ENCODE peak calls at places on chromosome 14, in nine cellular contexts. One of them, this sample, is unnamed.

GRCh38 chr14:75501080-75501479 is 21.2 kb upstream of the BATF start:
- DNase-seq in breast epithelium: no peak
- DNase-seq in thyroid gland: no peak
- DNase-seq in endothelial cell of umbilical vein: no peak
- DNase-seq in tibial nerve: no peak
- DNase-seq in IMR-90: no peak
- DNase-seq in A549: no peak
- DNase-seq in adrenal gland: no peak
- DNase-seq in uterus: no peak
- DNase-seq in this sample: no peak

GRCh38 chr14:104665663-104666522 is 23.5 kb upstream of the INF2 start:
- DNase-seq in IMR-90: no peak
- DNase-seq in adrenal gland: no peak
- DNase-seq in breast epithelium: no peak
- DNase-seq in endothelial cell of umbilical vein: peak; percentile 53
- DNase-seq in thyroid gland: no peak
- DNase-seq in A549: peak; percentile 86
- DNase-seq in uterus: no peak
- DNase-seq in tibial nerve: no peak
- DNase-seq in this sample: peak; percentile 68

GRCh38 chr14:51566831-51567582 is 84.7 kb upstream of the FRMD6 start:
- DNase-seq in tibial nerve: no peak
- DNase-seq in thyroid gland: no peak
- DNase-seq in adrenal gland: no peak
- DNase-seq in breast epithelium: no peak
- DNase-seq in uterus: no peak
- DNase-seq in endothelial cell of umbilical vein: no peak
- DNase-seq in A549: no peak
- DNase-seq in IMR-90: no peak
- DNase-seq in this sample: no peak

GRCh38 chr14:28709571-28710305 is 56.8 kb upstream of the FOXG1 start:
- DNase-seq in IMR-90: no peak
- DNase-seq in breast epithelium: no peak
- DNase-seq in thyroid gland: no peak
- DNase-seq in tibial nerve: no peak
- DNase-seq in endothelial cell of umbilical vein: no peak
- DNase-seq in A549: no peak
- DNase-seq in adrenal gland: no peak
- DNase-seq in uterus: no peak
- DNase-seq in this sample: no peak

GRCh38 chr14:70803321-70804110 is 5.8 kb downstream of the MAP3K9 start:
- DNase-seq in breast epithelium: no peak
- DNase-seq in endothelial cell of umbilical vein: no peak
- DNase-seq in tibial nerve: no peak
- DNase-seq in uterus: no peak
- DNase-seq in thyroid gland: no peak
- DNase-seq in A549: no peak
- DNase-seq in IMR-90: no peak
- DNase-seq in adrenal gland: no peak
- DNase-seq in this sample: no peak

GRCh38 chr14:93926873-93927571 is at the start of gene FAM181A:
- DNase-seq in thyroid gland: peak; percentile 74
- DNase-seq in A549: no peak
- DNase-seq in adrenal gland: no peak
- DNase-seq in tibial nerve: no peak
- DNase-seq in endothelial cell of umbilical vein: no peak
- DNase-seq in IMR-90: no peak
- DNase-seq in uterus: no peak
- DNase-seq in breast epithelium: no peak
- DNase-seq in this sample: no peak

GRCh38 chr14:62081012-62081612 is 318.9 kb downstream of the SNAPC1 start:
- DNase-seq in uterus: no peak
- DNase-seq in endothelial cell of umbilical vein: no peak
- DNase-seq in thyroid gland: no peak
- DNase-seq in IMR-90: no peak
- DNase-seq in adrenal gland: no peak
- DNase-seq in breast epithelium: no peak
- DNase-seq in A549: no peak
- DNase-seq in tibial nerve: no peak
- DNase-seq in this sample: no peak

GRCh38 chr14:98173291-98173690 is 1098.7 kb downstream of the BCL11B start:
- DNase-seq in thyroid gland: peak; percentile 18
- DNase-seq in breast epithelium: no peak
- DNase-seq in IMR-90: no peak
- DNase-seq in uterus: no peak
- DNase-seq in A549: no peak
- DNase-seq in endothelial cell of umbilical vein: no peak
- DNase-seq in adrenal gland: no peak
- DNase-seq in tibial nerve: no peak
- DNase-seq in this sample: no peak

GRCh38 chr14:98826618-98827017 is 445.4 kb downstream of the BCL11B start:
- DNase-seq in tibial nerve: no peak
- DNase-seq in A549: no peak
- DNase-seq in endothelial cell of umbilical vein: no peak
- DNase-seq in thyroid gland: peak; percentile 73
- DNase-seq in adrenal gland: no peak
- DNase-seq in uterus: no peak
- DNase-seq in IMR-90: no peak
- DNase-seq in breast epithelium: no peak
- DNase-seq in this sample: no peak

GRCh38 chr14:73232984-73233383 is 4.3 kb upstream of the PAPLN start:
- DNase-seq in uterus: peak; percentile 42
- DNase-seq in A549: no peak
- DNase-seq in breast epithelium: no peak
- DNase-seq in tibial nerve: peak; percentile 8
- DNase-seq in IMR-90: peak; percentile 68
- DNase-seq in endothelial cell of umbilical vein: no peak
- DNase-seq in adrenal gland: no peak
- DNase-seq in thyroid gland: no peak
- DNase-seq in this sample: no peak

GRCh38 chr14:60090864-60091519 is 731 bp upstream of the PCNX4 start:
- DNase-seq in endothelial cell of umbilical vein: peak; percentile 67
- DNase-seq in IMR-90: peak; percentile 64
- DNase-seq in adrenal gland: peak; percentile 65
- DNase-seq in tibial nerve: peak; percentile 21
- DNase-seq in uterus: peak; percentile 66
- DNase-seq in A549: peak; percentile 51
- DNase-seq in breast epithelium: no peak
- DNase-seq in thyroid gland: peak; percentile 67
- DNase-seq in this sample: peak; percentile 56

GRCh38 chr14:50601405-50601804 is 41.5 kb downstream of the ATL1 start:
- DNase-seq in breast epithelium: no peak
- DNase-seq in uterus: no peak
- DNase-seq in thyroid gland: no peak
- DNase-seq in endothelial cell of umbilical vein: no peak
- DNase-seq in A549: no peak
- DNase-seq in IMR-90: no peak
- DNase-seq in tibial nerve: no peak
- DNase-seq in adrenal gland: no peak
- DNase-seq in this sample: no peak

GRCh38 chr14:94367896-94368590 is 20.4 kb downstream of the SERPINA1 start:
- DNase-seq in thyroid gland: no peak
- DNase-seq in breast epithelium: no peak
- DNase-seq in endothelial cell of umbilical vein: no peak
- DNase-seq in tibial nerve: no peak
- DNase-seq in adrenal gland: no peak
- DNase-seq in uterus: no peak
- DNase-seq in A549: no peak
- DNase-seq in IMR-90: no peak
- DNase-seq in this sample: no peak

GRCh38 chr14:50109342-50109741 is 7.0 kb downstream of the VCPKMT start:
- DNase-seq in endothelial cell of umbilical vein: peak; percentile 11
- DNase-seq in A549: no peak
- DNase-seq in thyroid gland: no peak
- DNase-seq in breast epithelium: no peak
- DNase-seq in adrenal gland: no peak
- DNase-seq in uterus: no peak
- DNase-seq in IMR-90: peak; percentile 35
- DNase-seq in tibial nerve: no peak
- DNase-seq in this sample: no peak

DNA sequence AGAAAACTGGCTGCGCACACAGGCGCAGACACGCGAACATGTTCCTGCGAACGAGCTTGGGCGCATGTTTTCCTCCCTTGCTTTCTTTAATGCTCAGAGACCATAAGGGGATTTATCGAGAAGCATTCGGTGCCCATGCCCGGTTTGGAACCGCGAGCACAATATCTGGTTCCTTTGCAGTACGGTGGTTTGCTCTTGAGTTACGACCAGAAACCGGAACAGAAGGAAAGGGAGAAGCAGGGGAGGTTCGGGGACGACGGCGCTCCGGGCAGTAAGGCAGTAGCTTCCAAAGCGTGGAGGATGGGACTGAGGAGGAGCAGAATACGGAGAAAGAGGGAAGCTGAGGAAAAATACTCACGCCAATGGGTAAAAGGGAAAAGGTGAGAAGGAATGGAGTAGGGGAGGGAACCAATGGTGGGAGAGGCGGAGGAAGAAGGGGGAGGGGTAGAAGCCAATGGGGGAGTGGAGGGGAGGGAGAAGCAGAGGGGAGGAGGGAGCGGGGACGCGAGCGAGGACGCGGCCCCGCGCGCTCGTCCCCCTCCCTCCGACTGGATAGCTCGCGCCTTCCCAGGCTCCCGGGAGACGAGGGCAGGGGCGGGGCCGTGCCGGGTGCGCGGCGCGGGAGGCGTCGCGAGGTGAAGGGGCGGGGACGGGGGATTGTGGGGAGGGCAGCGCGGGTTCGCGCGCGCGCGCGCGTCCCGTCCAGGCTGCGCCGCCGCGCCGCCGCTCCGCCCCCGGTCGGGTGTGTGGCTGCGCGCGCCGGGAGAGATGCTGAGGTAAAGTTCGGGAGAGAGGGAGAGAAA is 625 bp upstream of the ARHGAP5 start:
- DNase-seq in tibial nerve: peak; percentile 92
- DNase-seq in endothelial cell of umbilical vein: peak; percentile 94
- DNase-seq in uterus: peak; percentile 95
- DNase-seq in thyroid gland: peak; percentile 98
- DNase-seq in adrenal gland: peak; percentile 97
- DNase-seq in IMR-90: peak; percentile 95
- DNase-seq in A549: peak; percentile 74
- DNase-seq in breast epithelium: peak; percentile 94
- DNase-seq in this sample: peak; percentile 99
- TF ChIP-seq POLR2A in tibial nerve: peak; percentile 69
- TF ChIP-seq POLR2A in endothelial cell of umbilical vein: peak; percentile 28
- TF ChIP-seq POLR2A in uterus: peak; percentile 60
- TF ChIP-seq POLR2A in thyroid gland: peak; percentile 77
- TF ChIP-seq POLR2A in adrenal gland: peak; percentile 89
- TF ChIP-seq POLR2A in IMR-90: peak; percentile 35
- TF ChIP-seq POLR2A in A549: peak; percentile 83
- TF ChIP-seq POLR2A in breast epithelium: peak; percentile 75
- TF ChIP-seq POLR2A in this sample: peak; percentile 53

GRCh38 chr14:100067971-100068959 is 3.0 kb downstream of the EVL start:
- DNase-seq in thyroid gland: peak; percentile 16
- DNase-seq in tibial nerve: no peak
- DNase-seq in IMR-90: peak; percentile 50
- DNase-seq in A549: no peak
- DNase-seq in adrenal gland: peak; percentile 25
- DNase-seq in uterus: peak; percentile 28
- DNase-seq in endothelial cell of umbilical vein: peak; percentile 45
- DNase-seq in breast epithelium: no peak
- DNase-seq in this sample: peak; percentile 59
- TF ChIP-seq POLR2A in thyroid gland: no peak
- TF ChIP-seq POLR2A in tibial nerve: no peak
- TF ChIP-seq POLR2A in IMR-90: no peak
- TF ChIP-seq POLR2A in A549: no peak
- TF ChIP-seq POLR2A in adrenal gland: no peak
- TF ChIP-seq POLR2A in uterus: no peak
- TF ChIP-seq POLR2A in endothelial cell of umbilical vein: no peak
- TF ChIP-seq POLR2A in breast epithelium: no peak
- TF ChIP-seq POLR2A in this sample: peak; percentile 30

GRCh38 chr14:90398315-90398811 is 1.5 kb downstream of the CALM1 start:
- DNase-seq in endothelial cell of umbilical vein: peak; percentile 45
- DNase-seq in breast epithelium: peak; percentile 64
- DNase-seq in A549: no peak
- DNase-seq in IMR-90: no peak
- DNase-seq in uterus: peak; percentile 47
- DNase-seq in thyroid gland: peak; percentile 29
- DNase-seq in adrenal gland: peak; percentile 41
- DNase-seq in tibial nerve: no peak
- DNase-seq in this sample: no peak
- TF ChIP-seq POLR2A in endothelial cell of umbilical vein: no peak
- TF ChIP-seq POLR2A in breast epithelium: no peak
- TF ChIP-seq POLR2A in A549: no peak
- TF ChIP-seq POLR2A in IMR-90: no peak
- TF ChIP-seq POLR2A in uterus: no peak
- TF ChIP-seq POLR2A in thyroid gland: no peak
- TF ChIP-seq POLR2A in adrenal gland: no peak
- TF ChIP-seq POLR2A in tibial nerve: no peak
- TF ChIP-seq POLR2A in this sample: no peak

DNA sequence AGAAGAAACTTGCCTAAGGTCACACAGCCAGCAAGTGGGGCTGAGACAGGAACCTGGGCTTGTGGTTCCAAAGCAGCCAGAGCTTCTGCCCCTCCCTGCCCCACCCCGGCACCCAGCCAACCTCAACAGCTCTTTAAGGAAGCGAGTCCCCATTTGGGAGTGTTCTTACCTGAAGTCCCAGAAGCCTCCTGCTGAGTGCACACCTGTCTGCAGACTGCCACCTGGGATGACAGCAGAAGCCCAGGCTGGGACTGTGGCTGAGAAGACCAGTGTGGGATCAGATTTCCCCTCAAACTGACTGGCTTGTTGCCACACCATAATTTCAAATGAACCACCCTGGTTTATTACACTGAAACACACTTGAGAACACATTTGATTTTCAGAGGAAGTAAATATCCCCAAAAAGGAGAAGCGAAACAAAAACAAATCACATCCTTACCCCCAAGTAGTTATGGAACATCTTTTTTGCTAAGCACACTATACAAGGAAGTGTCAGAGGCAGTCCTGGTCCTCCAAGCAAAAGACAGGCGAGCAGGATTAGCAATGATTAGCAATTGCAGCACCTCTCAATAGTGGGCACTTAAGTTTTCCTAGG is 6.3 kb upstream of the RIN3 start:
- DNase-seq in breast epithelium: no peak
- DNase-seq in endothelial cell of umbilical vein: no peak
- DNase-seq in tibial nerve: no peak
- DNase-seq in thyroid gland: no peak
- DNase-seq in A549: no peak
- DNase-seq in adrenal gland: no peak
- DNase-seq in IMR-90: no peak
- DNase-seq in uterus: no peak
- DNase-seq in this sample: no peak
- TF ChIP-seq POLR2A in breast epithelium: no peak
- TF ChIP-seq POLR2A in endothelial cell of umbilical vein: no peak
- TF ChIP-seq POLR2A in tibial nerve: no peak
- TF ChIP-seq POLR2A in thyroid gland: no peak
- TF ChIP-seq POLR2A in A549: no peak
- TF ChIP-seq POLR2A in adrenal gland: no peak
- TF ChIP-seq POLR2A in IMR-90: no peak
- TF ChIP-seq POLR2A in uterus: no peak
- TF ChIP-seq POLR2A in this sample: no peak